ENCODE peak calls at places on chromosome 2, in seven cellular contexts. X, O, H, F, K, W and T are unnamed samples.

GRCh38 chr2:188810591-188810990 is 163.6 kb upstream of the COL3A1 start:
- DNase-seq in W (no peak), F (no peak), O (peak), K (no peak), H (peak), X (no peak), T (no peak)

GRCh38 chr2:171793691-171794678 is 100.1 kb downstream of the SLC25A12 start:
- DNase-seq in F (no peak), O (peak), X (no peak), H (no peak), W (no peak), K (no peak), T (no peak)

GRCh38 chr2:99880148-99880983 is 262.0 kb downstream of the AFF3 start:
- DNase-seq in W (peak), X (no peak), F (no peak), H (peak), K (peak), O (peak), T (no peak)

GRCh38 chr2:203812294-203813221 is 55.0 kb upstream of the CTLA4 start:
- DNase-seq in K (no peak), O (no peak), F (no peak), W (no peak), H (no peak), X (no peak), T (no peak)

GRCh38 chr2:198351647-198352046 is 547.3 kb downstream of the PLCL1 start:
- DNase-seq in K (no peak), X (no peak), F (no peak), O (no peak), W (no peak), H (no peak), T (no peak)

GRCh38 chr2:148529745-148530144 is 114.8 kb upstream of the EPC2 start:
- DNase-seq in O (no peak), W (no peak), X (no peak), F (no peak), H (no peak), K (no peak), T (no peak)

GRCh38 chr2:199443589-199444130 is 14.1 kb downstream of the SATB2 start:
- DNase-seq in F (no peak), K (no peak), O (no peak), X (no peak), H (no peak), W (no peak), T (no peak)

GRCh38 chr2:46462936-46463335 is 16.4 kb upstream of the TMEM247 start:
- DNase-seq in H (no peak), X (no peak), W (no peak), O (no peak), K (no peak), F (no peak), T (no peak)

GRCh38 chr2:142290931-142291330 is 160.1 kb upstream of the LRP1B start:
- DNase-seq in F (no peak), X (no peak), O (peak), H (peak), K (no peak), W (no peak), T (no peak)

GRCh38 chr2:6181525-6182270 is 489.5 kb downstream of the SOX11 start:
- DNase-seq in H (peak), O (peak), W (peak), X (no peak), K (no peak), F (no peak), T (peak)

GRCh38 chr2:124683536-124684407 is 658.7 kb downstream of the CNTNAP5 start:
- DNase-seq in K (no peak), H (no peak), W (no peak), X (no peak), O (no peak), F (no peak), T (peak)

GRCh38 chr2:43312751-43313641 is 86.6 kb upstream of the ZFP36L2 start:
- DNase-seq in X (no peak), W (peak), K (no peak), F (no peak), H (peak), O (peak), T (peak)

GRCh38 chr2:37880546-37880945 is 44.5 kb upstream of the RMDN2 start:
- DNase-seq in W (no peak), O (no peak), K (no peak), F (no peak), H (no peak), X (no peak), T (peak)

GRCh38 chr2:168143813-168144212 is 103.6 kb downstream of the STK39 start:
- DNase-seq in K (no peak), H (no peak), X (no peak), F (no peak), O (no peak), W (no peak), T (no peak)

GRCh38 chr2:16226942-16227664 is 286.8 kb downstream of the MYCN start:
- DNase-seq in F (no peak), O (no peak), K (no peak), H (no peak), W (no peak), X (no peak), T (no peak)

GRCh38 chr2:150476809-150477302 is 10.6 kb downstream of the RND3 start:
- DNase-seq in W (no peak), F (no peak), K (no peak), X (no peak), O (peak), H (no peak), T (no peak)

GRCh38 chr2:169468841-169469240 is 10.5 kb upstream of the BBS5 start:
- DNase-seq in F (no peak), X (no peak), K (no peak), H (no peak), O (no peak), W (no peak), T (no peak)

GRCh38 chr2:43937269-43937820 is 58.4 kb downstream of the LRPPRC start:
- DNase-seq in O (no peak), K (no peak), X (no peak), F (no peak), W (no peak), H (no peak), T (no peak)

GRCh38 chr2:241620419-241620769 is 16.6 kb downstream of the THAP4 start:
- DNase-seq in H (no peak), X (no peak), F (no peak), O (peak), K (no peak), W (no peak), T (no peak)

GRCh38 chr2:240620149-240620731 is 5.0 kb upstream of the GPR35 start:
- DNase-seq in O (no peak), H (no peak), W (no peak), X (no peak), K (no peak), F (no peak), T (no peak)

GRCh38 chr2:65024149-65024829 is 31.9 kb upstream of the CEP68 start:
- DNase-seq in X (no peak), O (peak), K (no peak), H (no peak), F (no peak), W (peak), T (peak)

GRCh38 chr2:74576151-74576755 is 21.7 kb downstream of the DOK1 start:
- DNase-seq in F (no peak), K (no peak), W (no peak), O (no peak), H (peak), X (no peak), T (no peak)

GRCh38 chr2:136381722-136382633 is 264.0 kb upstream of the CXCR4 start:
- DNase-seq in X (peak), H (no peak), K (no peak), W (no peak), F (peak), O (no peak), T (no peak)

GRCh38 chr2:10776231-10776977 is 36.2 kb downstream of the PDIA6 start:
- DNase-seq in K (no peak), H (no peak), X (no peak), F (no peak), O (no peak), W (no peak), T (no peak)

GRCh38 chr2:66364495-66364992 is 70.4 kb upstream of the MEIS1 start:
- DNase-seq in W (peak), F (no peak), H (no peak), X (no peak), O (peak), K (no peak), T (no peak)

GRCh38 chr2:120874401-120874821 is 138.7 kb downstream of the GLI2 start:
- DNase-seq in O (no peak), K (no peak), X (no peak), F (no peak), H (peak), W (no peak), T (no peak)

GRCh38 chr2:31060397-31060796 is 77.8 kb downstream of the GALNT14 start:
- DNase-seq in K (no peak), X (no peak), F (no peak), O (no peak), H (no peak), W (no peak), T (peak)

GRCh38 chr2:18432999-18433398 is 127.5 kb downstream of the RDH14 start:
- DNase-seq in X (no peak), O (peak), F (no peak), K (no peak), W (no peak), H (no peak), T (no peak)

GRCh38 chr2:165793779-165794519 is at the start of gene GALNT3:
- DNase-seq in H (no peak), K (no peak), F (no peak), X (no peak), W (peak), O (no peak), T (peak)

GRCh38 chr2:119367472-119368099 is 809 bp downstream of the DBI start:
- DNase-seq in F (peak), K (no peak), W (peak), X (peak), H (peak), O (peak), T (peak)

GRCh38 chr2:178397002-178397605 is 53.9 kb downstream of the PRKRA start:
- DNase-seq in K (no peak), H (peak), F (no peak), X (peak), W (no peak), O (peak), T (peak)

GRCh38 chr2:149188291-149188690 is 142.1 kb upstream of the LYPD6 start:
- DNase-seq in O (no peak), F (no peak), K (no peak), W (no peak), X (no peak), H (no peak), T (no peak)

GRCh38 chr2:174593574-174594203 is 3.9 kb downstream of the WIPF1 start:
- DNase-seq in H (no peak), K (no peak), X (peak), O (peak), F (peak), W (no peak), T (no peak)

GRCh38 chr2:27870724-27871123 is 19.5 kb downstream of the RBKS start:
- DNase-seq in W (no peak), O (no peak), H (no peak), X (no peak), F (no peak), K (no peak), T (peak)

GRCh38 chr2:158619496-158619895 is 162.7 kb downstream of the PKP4 start:
- DNase-seq in K (no peak), W (no peak), H (peak), X (no peak), O (peak), F (no peak), T (peak)

GRCh38 chr2:20585710-20586378 is 65.1 kb downstream of the HS1BP3 start:
- DNase-seq in F (no peak), O (no peak), W (no peak), X (no peak), K (no peak), H (no peak), T (no peak)

GRCh38 chr2:58660046-58660445 is 418.9 kb upstream of the FANCL start:
- DNase-seq in F (no peak), H (no peak), W (no peak), X (no peak), K (no peak), O (no peak), T (no peak)